ENCODE peak calls at places on chromosomes 11 and 22, in nine cellular contexts. D is A549; M is T follicular helper cell; F is cardiac fibroblast; O is ELR; N is ureter; K is CD8-positive, alpha-beta memory T cell; X is iPS-NIHi11; S is left cardiac atrium. V is an unnamed sample.

GRCh38 chr22:47408409-47408808 is 646.0 kb downstream of the TBC1D22A start:
- DNase-seq in D (no peak), M (no peak), F (no peak), O (no peak), N (no peak), K (no peak), X (no peak), S (no peak), V (no peak)

GRCh38 chr11:19398772-19399542 is 158.2 kb upstream of the E2F8 start:
- DNase-seq in D (no peak), M (no peak), F (peak; percentile 81), O (peak; percentile 47), N (peak; percentile 54), K (no peak), X (no peak), S (peak; percentile 36), V (no peak)

GRCh38 chr11:127620660-127621059 is 620.1 kb upstream of the KIRREL3 start:
- DNase-seq in D (no peak), M (no peak), F (peak; percentile 49), O (peak; percentile 70), N (no peak), K (no peak), X (no peak), S (no peak), V (no peak)

GRCh38 chr11:130131957-130132850 is 27.4 kb upstream of the ST14 start:
- DNase-seq in D (peak; percentile 71), M (peak; percentile 32), F (peak; percentile 84), O (peak; percentile 74), N (peak; percentile 57), K (peak; percentile 51), X (peak; percentile 82), S (no peak), V (peak; percentile 68)

GRCh38 chr11:83724704-83725114 is 438.5 kb upstream of the CCDC90B start:
- DNase-seq in D (no peak), M (no peak), F (no peak), O (no peak), N (peak; percentile 54), K (no peak), X (peak; percentile 32), S (no peak), V (no peak)

GRCh38 chr11:45929486-45930030 is 7.1 kb downstream of the LARGE2 start:
- DNase-seq in D (no peak), M (no peak), F (no peak), O (peak; percentile 46), N (no peak), K (no peak), X (no peak), S (no peak), V (no peak)

GRCh38 chr11:4991066-4991465 is 3.6 kb upstream of the OR51L1 start:
- DNase-seq in D (no peak), M (no peak), F (peak; percentile 33), O (peak; percentile 14), N (no peak), K (no peak), X (no peak), S (no peak), V (no peak)

GRCh38 chr11:3837793-3838192 is 3.0 kb downstream of the RHOG start:
- DNase-seq in D (no peak), M (no peak), F (peak; percentile 46), O (peak; percentile 22), N (peak; percentile 56), K (no peak), X (no peak), S (peak; percentile 56), V (no peak)

GRCh38 chr11:57434640-57435546 is 8.0 kb upstream of the SLC43A3 start:
- DNase-seq in D (peak; percentile 69), M (no peak), F (peak; percentile 97), O (peak; percentile 87), N (no peak), K (no peak), X (no peak), S (no peak), V (no peak)

GRCh38 chr11:126702165-126702738 is 298.3 kb downstream of the KIRREL3 start:
- DNase-seq in D (no peak), M (no peak), F (no peak), O (no peak), N (no peak), K (no peak), X (no peak), S (no peak), V (no peak)

GRCh38 chr11:44886765-44887164 is 63.9 kb downstream of the TP53I11 start:
- DNase-seq in D (no peak), M (no peak), F (peak; percentile 46), O (peak; percentile 16), N (no peak), K (no peak), X (no peak), S (no peak), V (no peak)

GRCh38 chr11:12723410-12724297 is 49.4 kb downstream of the TEAD1 start:
- DNase-seq in D (peak; percentile 85), M (no peak), F (peak; percentile 51), O (peak; percentile 60), N (peak; percentile 58), K (no peak), X (peak; percentile 64), S (no peak), V (no peak)

GRCh38 chr22:32281092-32281491 is 25.9 kb upstream of the SLC5A4 start:
- DNase-seq in D (peak; percentile 10), M (no peak), F (peak; percentile 66), O (peak; percentile 37), N (no peak), K (no peak), X (peak; percentile 49), S (no peak), V (no peak)

GRCh38 chr11:34512810-34513673 is 552 bp downstream of the ELF5 start:
- DNase-seq in D (peak; percentile 81), M (peak; percentile 12), F (peak; percentile 68), O (peak; percentile 69), N (peak; percentile 74), K (peak; percentile 10), X (peak; percentile 84), S (peak; percentile 34), V (peak; percentile 18)

GRCh38 chr22:19984851-19985811 is 31.5 kb downstream of the ARVCF start:
- DNase-seq in D (no peak), M (no peak), F (no peak), O (no peak), N (no peak), K (no peak), X (no peak), S (no peak), V (no peak)

GRCh38 chr22:50121202-50121740 is 31.5 kb downstream of the MOV10L1 start:
- DNase-seq in D (no peak), M (no peak), F (no peak), O (no peak), N (no peak), K (no peak), X (no peak), S (no peak), V (no peak)